ENCODE peak calls at places on chromosomes 16 and 17, in eight cellular contexts. E is thoracic aorta, Q is lower lobe of right lung, T is ascending aorta, S is fibroblast of lung, R is GM12864, V is endodermal cell, W is cardiac fibroblast. P is an unnamed sample.

GRCh38 chr17:50264263-50265113 is 9.8 kb upstream of the TMEM92 start:
- DNase-seq in Q (no peak), S (peak; percentile 65), E (no peak), V (peak; percentile 81), T (peak; percentile 76), W (no peak), R (no peak), P (no peak)

GRCh38 chr16:642189-643049 is 791 bp downstream of the MCRIP2 start:
- DNase-seq in W (no peak), S (peak; percentile 17), T (no peak), E (no peak), R (no peak), V (peak; percentile 79), Q (peak; percentile 85), P (no peak)

GRCh38 chr16:27405546-27406451 is 3.8 kb downstream of the IL21R start:
- DNase-seq in W (peak; percentile 51), T (no peak), S (peak; percentile 38), Q (no peak), V (peak; percentile 60), E (no peak), R (no peak), P (no peak)

GRCh38 chr17:60390223-60390622 is 1.7 kb downstream of the USP32 start:
- DNase-seq in V (no peak), E (no peak), T (no peak), R (no peak), Q (no peak), W (peak; percentile 85), S (peak; percentile 77), P (peak; percentile 87)

GRCh38 chr16:1564325-1564724 is 30.9 kb downstream of the TMEM204 start:
- DNase-seq in T (no peak), E (no peak), V (no peak), W (no peak), R (no peak), S (no peak), Q (no peak), P (no peak)

GRCh38 chr16:350203-350602 is 2.3 kb downstream of the AXIN1 start:
- DNase-seq in E (no peak), W (no peak), S (no peak), T (no peak), V (no peak), Q (no peak), R (no peak), P (no peak)

GRCh38 chr17:19578545-19578944 is 44.9 kb downstream of the SLC47A1 start:
- DNase-seq in Q (no peak), R (no peak), W (peak; percentile 13), E (no peak), V (no peak), T (no peak), S (no peak), P (peak; percentile 29)

GRCh38 chr16:84517366-84517765 is 12.9 kb upstream of the MEAK7 start:
- DNase-seq in R (no peak), W (no peak), E (no peak), Q (peak; percentile 17), S (no peak), T (no peak), V (no peak), P (no peak)

GRCh38 chr17:59361386-59361785 is 29.9 kb downstream of the YPEL2 start:
- DNase-seq in V (no peak), W (peak; percentile 87), S (peak; percentile 96), Q (no peak), R (no peak), T (no peak), E (no peak), P (peak; percentile 36)

GRCh38 chr16:51149251-51149661 is 1.8 kb downstream of the SALL1 start:
- DNase-seq in V (peak; percentile 48), T (no peak), R (no peak), S (peak; percentile 44), W (no peak), Q (no peak), E (no peak), P (no peak)

GRCh38 chr17:18176152-18176551 is 7.5 kb upstream of the ALKBH5 start:
- DNase-seq in E (no peak), Q (peak; percentile 61), T (no peak), R (no peak), S (no peak), V (no peak), W (no peak), P (no peak)

GRCh38 chr16:21101631-21102420 is 48.8 kb downstream of the DNAH3 start:
- DNase-seq in S (peak; percentile 27), V (peak; percentile 65), E (no peak), W (peak; percentile 46), R (no peak), Q (no peak), T (no peak), P (peak; percentile 40)

GRCh38 chr17:20059728-20060188 is 50.6 kb downstream of the SPECC1 start:
- DNase-seq in S (no peak), Q (no peak), T (no peak), V (no peak), W (peak; percentile 22), R (peak; percentile 59), E (no peak), P (peak; percentile 75)

GRCh38 chr17:51540151-51540550 is 279.8 kb downstream of the UTP18 start:
- DNase-seq in V (no peak), R (no peak), W (no peak), T (no peak), S (no peak), Q (no peak), E (no peak), P (no peak)

GRCh38 chr17:38705803-38706624 is 941 bp downstream of the MLLT6 start:
- DNase-seq in S (no peak), Q (peak; percentile 68), T (peak; percentile 82), R (no peak), V (peak; percentile 88), W (peak; percentile 56), E (no peak), P (peak; percentile 29)

GRCh38 chr17:39841202-39841601 is 22.9 kb downstream of the IKZF3 start:
- DNase-seq in Q (no peak), E (no peak), W (no peak), S (no peak), T (no peak), V (no peak), R (no peak), P (no peak)

GRCh38 chr17:46163316-46163715 is 29.9 kb downstream of the KANSL1 start:
- DNase-seq in W (no peak), R (no peak), Q (no peak), E (no peak), V (no peak), S (no peak), T (no peak), P (peak; percentile 88)

DNA sequence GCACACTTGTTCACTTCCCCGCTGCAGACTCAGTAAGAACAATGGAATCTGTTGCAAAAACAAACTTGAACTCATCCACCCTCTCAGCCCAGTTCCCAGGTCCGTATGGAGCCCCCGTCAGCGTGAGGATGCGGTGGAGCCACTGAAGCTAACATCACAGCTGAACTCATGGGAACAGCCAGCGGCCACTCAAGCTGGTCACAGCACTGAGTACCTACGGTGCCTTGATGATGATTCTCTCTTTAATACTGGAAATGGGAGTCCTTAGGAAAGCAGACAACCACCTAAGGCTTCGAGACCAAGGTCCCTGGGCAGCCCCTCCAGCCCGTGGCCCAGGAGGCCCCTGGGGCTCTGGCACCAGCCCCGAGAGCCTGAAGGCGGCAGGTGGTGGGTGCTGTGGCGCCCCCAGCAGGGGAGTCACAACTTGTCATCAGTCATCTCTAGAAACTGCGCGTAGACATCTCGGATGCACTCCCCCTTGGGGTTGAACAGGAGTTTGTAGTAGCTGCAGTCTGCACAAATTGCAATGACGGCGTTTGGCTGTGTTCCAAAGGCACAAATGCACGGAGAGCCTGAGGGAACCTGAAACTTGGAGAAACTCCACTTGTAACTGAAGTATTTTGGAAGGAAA is 31.0 kb upstream of the RHOT1 start:
- DNase-seq in R (no peak), E (peak; percentile 13), Q (no peak), S (peak; percentile 53), T (peak; percentile 72), W (peak; percentile 68), V (peak; percentile 83), P (peak; percentile 55)
- TF ChIP-seq CTCF in R (peak; percentile 47), E (peak; percentile 25), Q (no peak), S (peak; percentile 27), T (peak; percentile 13), W (peak; percentile 29), V (peak; percentile 78), P (peak; percentile 35)

GRCh38 chr17:7883781-7884386 is 4.7 kb upstream of the CHD3 start:
- DNase-seq in S (peak; percentile 57), R (no peak), E (no peak), Q (no peak), V (peak; percentile 20), T (no peak), W (peak; percentile 43), P (no peak)
- H3K4me3 ChIP-seq in S (peak overlapping the region; percentile 72), R (peak overlapping the region; percentile 6), E (peak overlapping the region; percentile 59), Q (peak overlapping the region; percentile 41), V (peak overlapping the region; percentile 73), T (peak overlapping the region; percentile 95), W (peak overlapping the region; percentile 31), P (peak overlapping the region; percentile 54)

GRCh38 chr16:58503863-58504688 is 4.1 kb downstream of the NDRG4 start:
- DNase-seq in T (peak; percentile 44), S (no peak), W (no peak), Q (peak; percentile 34), E (no peak), R (no peak), V (peak; percentile 36), P (no peak)
- TF ChIP-seq CTCF in T (no peak), S (no peak), W (no peak), Q (no peak), E (no peak), R (no peak), V (no peak), P (no peak)

GRCh38 chr17:27630607-27631408 is at the start of gene LGALS9:
- DNase-seq in E (no peak), T (no peak), S (peak; percentile 56), V (peak; percentile 88), Q (no peak), R (peak; percentile 45), W (peak; percentile 14), P (no peak)
- H3K4me3 ChIP-seq in E (peak within 1 kb of the TSS; percentile 49), T (peak within 1 kb of the TSS; percentile 51), S (no peak within 1 kb of the TSS), V (no peak within 1 kb of the TSS), Q (peak within 1 kb of the TSS; percentile 54), R (peak within 1 kb of the TSS; percentile 66), W (peak within 1 kb of the TSS; percentile 5), P (no peak within 1 kb of the TSS)

DNA sequence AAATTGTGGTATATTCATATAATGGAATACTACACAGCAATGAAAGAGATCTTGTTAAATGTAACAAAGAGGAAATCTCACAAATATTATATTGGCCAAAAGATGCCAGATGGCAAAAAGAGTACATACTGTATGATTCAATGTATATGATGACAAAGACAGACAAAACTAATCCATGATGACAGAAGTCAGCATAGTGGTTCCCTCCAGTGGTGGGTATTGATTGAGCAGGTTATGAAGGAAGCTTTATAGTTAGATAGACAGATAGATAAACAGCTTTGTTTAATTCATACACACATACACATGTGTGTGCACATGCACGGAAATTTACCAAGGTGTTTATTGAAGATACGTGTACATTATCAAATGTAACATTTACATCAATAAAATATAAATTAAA is 74.4 kb upstream of the SMIM36 start:
- DNase-seq in Q (no peak), E (no peak), V (no peak), W (no peak), T (no peak), S (no peak), R (no peak), P (no peak)
- TF ChIP-seq CTCF in Q (no peak), E (no peak), V (peak; percentile 19), W (no peak), T (no peak), S (no peak), R (no peak), P (peak; percentile 10)

P was measured in epithelial cell of esophagus.